ENCODE peak calls at places on chromosome 9, in five cellular contexts. I is ELF-1; K is hepatic stellate cell; N is activated CD4-positive, alpha-beta T cell treated with anti-CD3 and anti-CD28 coated beads, Interleukin-2, amount 10 ng/mL, durations not matched to agents 7 days and 5 days; M is NCI-H2029. G is an unnamed sample.

GRCh38 chr9:138122201-138122600 is 244.6 kb downstream of the CACNA1B start:
- DNase-seq in I (no peak), K (no peak), N (no peak), M (no peak), G (no peak)

GRCh38 chr9:133347515-133347984 is 381 bp downstream of the MED22 start:
- DNase-seq in I (peak), K (peak), N (peak), M (no peak), G (no peak)

GRCh38 chr9:95063300-95063699 is 254.2 kb downstream of the FANCC start:
- DNase-seq in I (no peak), K (no peak), N (no peak), M (no peak), G (no peak)

GRCh38 chr9:87684627-87685204 is 41.2 kb upstream of the CTSL start:
- DNase-seq in I (peak), K (peak), N (no peak), M (no peak), G (peak)

GRCh38 chr9:116516456-116516855 is 170.6 kb upstream of the TRIM32 start:
- DNase-seq in I (no peak), K (no peak), N (no peak), M (no peak), G (no peak)

GRCh38 chr9:21096172-21096900 is 18.6 kb upstream of the IFNB1 start:
- DNase-seq in I (peak), K (peak), N (peak), M (no peak), G (no peak)

GRCh38 chr9:89738137-89738932 is 133.5 kb downstream of the GADD45G start:
- DNase-seq in I (peak), K (no peak), N (no peak), M (no peak), G (no peak)

GRCh38 chr9:134375011-134375390 is 48.7 kb downstream of the RXRA start:
- DNase-seq in I (no peak), K (no peak), N (no peak), M (no peak), G (no peak)

GRCh38 chr9:127559247-127559680 is 52.8 kb upstream of the STXBP1 start:
- DNase-seq in I (no peak), K (no peak), N (no peak), M (no peak), G (no peak)

GRCh38 chr9:109035684-109036423 is 22.6 kb upstream of the CTNNAL1 start:
- DNase-seq in I (no peak), K (peak), N (no peak), M (no peak), G (no peak)

GRCh38 chr9:16825971-16826370 is 44.5 kb downstream of the BNC2 start:
- DNase-seq in I (peak), K (peak), N (no peak), M (no peak), G (no peak)

GRCh38 chr9:127739614-127740322 is 4.7 kb upstream of the TOR2A start:
- DNase-seq in I (no peak), K (no peak), N (no peak), M (no peak), G (no peak)

GRCh38 chr9:107839371-107839770 is 349.8 kb upstream of the KLF4 start:
- DNase-seq in I (no peak), K (no peak), N (no peak), M (no peak), G (no peak)

GRCh38 chr9:98491778-98492177 is 217.0 kb downstream of the GABBR2 start:
- DNase-seq in I (peak), K (peak), N (no peak), M (no peak), G (no peak)

GRCh38 chr9:105979359-105979758 is 285.0 kb downstream of the TMEM38B start:
- DNase-seq in I (no peak), K (no peak), N (no peak), M (no peak), G (no peak)

GRCh38 chr9:73979894-73980264 is 517.3 kb upstream of the RORB start:
- DNase-seq in I (no peak), K (no peak), N (no peak), M (no peak), G (no peak)

GRCh38 chr9:109640232-109641078 is 139.5 kb upstream of the PALM2AKAP2 start:
- DNase-seq in I (peak), K (peak), N (no peak), M (peak), G (peak)

GRCh38 chr9:128257907-128258306 is 17.9 kb downstream of the GOLGA2 start:
- DNase-seq in I (no peak), K (no peak), N (no peak), M (no peak), G (no peak)

GRCh38 chr9:129506892-129507291 is 114.0 kb downstream of the C9orf50 start:
- DNase-seq in I (peak), K (no peak), N (no peak), M (no peak), G (no peak)

GRCh38 chr9:128706045-128706444 is 3.7 kb downstream of the PKN3 start:
- DNase-seq in I (no peak), K (no peak), N (no peak), M (no peak), G (no peak)

GRCh38 chr9:100352201-100352726 is 478 bp downstream of the TEX10 start:
- DNase-seq in I (peak), K (peak), N (peak), M (no peak), G (no peak)

GRCh38 chr9:109241931-109242330 is 74.9 kb upstream of the FRRS1L start:
- DNase-seq in I (peak), K (no peak), N (no peak), M (no peak), G (peak)

GRCh38 chr9:73775757-73776156 is 624.1 kb downstream of the ANXA1 start:
- DNase-seq in I (no peak), K (no peak), N (no peak), M (no peak), G (no peak)

GRCh38 chr9:105051897-105052296 is 123.9 kb upstream of the ABCA1 start:
- DNase-seq in I (no peak), K (no peak), N (peak), M (no peak), G (no peak)

GRCh38 chr9:130265431-130266235 is at the start of gene HMCN2:
- DNase-seq in I (peak), K (no peak), N (no peak), M (no peak), G (no peak)

GRCh38 chr9:136723362-136723976 is 11.1 kb downstream of the DIPK1B start:
- DNase-seq in I (no peak), K (no peak), N (no peak), M (no peak), G (no peak)

GRCh38 chr9:82183181-82183860 is 194.7 kb downstream of the SPATA31D1 start:
- DNase-seq in I (no peak), K (no peak), N (no peak), M (no peak), G (no peak)

GRCh38 chr9:27539479-27540441 is 10.1 kb upstream of the MOB3B start:
- DNase-seq in I (no peak), K (peak), N (no peak), M (no peak), G (no peak)

G was measured in dorsolateral prefrontal cortex.